ENCODE peak calls at places on chromosome 11, in seven cellular contexts. One of them, this sample, is unnamed.

GRCh38 chr11:111718436-111719325 is 47.5 kb downstream of the PPP2R1B start:
- DNase-seq in IMR-90: peak
- DNase-seq in mesenchymal stem cell: peak
- DNase-seq in H1: no peak
- DNase-seq in neuronal stem cell: no peak
- DNase-seq in mesendoderm: no peak
- DNase-seq in trophoblast cell: no peak
- DNase-seq in this sample: no peak

GRCh38 chr11:73372371-73372993 is 3.7 kb upstream of the RELT start:
- DNase-seq in H1: no peak
- DNase-seq in trophoblast cell: no peak
- DNase-seq in mesendoderm: peak
- DNase-seq in neuronal stem cell: no peak
- DNase-seq in IMR-90: no peak
- DNase-seq in mesenchymal stem cell: peak
- DNase-seq in this sample: peak

GRCh38 chr11:63888170-63889086 is 28.5 kb downstream of the RCOR2 start:
- DNase-seq in trophoblast cell: peak
- DNase-seq in mesendoderm: peak
- DNase-seq in neuronal stem cell: no peak
- DNase-seq in IMR-90: peak
- DNase-seq in mesenchymal stem cell: peak
- DNase-seq in H1: no peak
- DNase-seq in this sample: peak

GRCh38 chr11:118342503-118343161 is at the start of gene CD3D:
- DNase-seq in neuronal stem cell: no peak
- DNase-seq in IMR-90: no peak
- DNase-seq in mesendoderm: peak
- DNase-seq in mesenchymal stem cell: no peak
- DNase-seq in H1: no peak
- DNase-seq in trophoblast cell: no peak
- DNase-seq in this sample: no peak

GRCh38 chr11:126109941-126110731 is 47.5 kb upstream of the CDON start:
- DNase-seq in IMR-90: peak
- DNase-seq in H1: no peak
- DNase-seq in mesenchymal stem cell: peak
- DNase-seq in neuronal stem cell: no peak
- DNase-seq in trophoblast cell: no peak
- DNase-seq in mesendoderm: no peak
- DNase-seq in this sample: no peak

GRCh38 chr11:94973099-94973968 is at the start of the genes CWC15 and KDM4D:
- DNase-seq in mesenchymal stem cell: peak
- DNase-seq in IMR-90: peak
- DNase-seq in trophoblast cell: peak
- DNase-seq in H1: peak
- DNase-seq in neuronal stem cell: peak
- DNase-seq in mesendoderm: peak
- DNase-seq in this sample: peak

GRCh38 chr11:123251656-123252344 is 56.8 kb upstream of the CLMP start:
- DNase-seq in H1: no peak
- DNase-seq in IMR-90: peak
- DNase-seq in mesendoderm: no peak
- DNase-seq in trophoblast cell: peak
- DNase-seq in mesenchymal stem cell: no peak
- DNase-seq in neuronal stem cell: no peak
- DNase-seq in this sample: no peak

GRCh38 chr11:44622190-44622650 is 56.8 kb downstream of the CD82 start:
- DNase-seq in mesenchymal stem cell: no peak
- DNase-seq in mesendoderm: no peak
- DNase-seq in IMR-90: no peak
- DNase-seq in trophoblast cell: no peak
- DNase-seq in neuronal stem cell: no peak
- DNase-seq in H1: no peak
- DNase-seq in this sample: peak

GRCh38 chr11:9858822-9859221 is 194.9 kb downstream of the SWAP70 start:
- DNase-seq in mesendoderm: peak
- DNase-seq in trophoblast cell: no peak
- DNase-seq in IMR-90: peak
- DNase-seq in H1: no peak
- DNase-seq in neuronal stem cell: no peak
- DNase-seq in mesenchymal stem cell: peak
- DNase-seq in this sample: no peak

GRCh38 chr11:122656631-122657101 is 1.1 kb downstream of the UBASH3B start:
- DNase-seq in H1: no peak
- DNase-seq in neuronal stem cell: peak
- DNase-seq in IMR-90: peak
- DNase-seq in trophoblast cell: no peak
- DNase-seq in mesenchymal stem cell: peak
- DNase-seq in mesendoderm: peak
- DNase-seq in this sample: peak

GRCh38 chr11:118918128-118918685 is 7.5 kb downstream of the BCL9L start:
- DNase-seq in mesendoderm: peak
- DNase-seq in IMR-90: peak
- DNase-seq in neuronal stem cell: no peak
- DNase-seq in trophoblast cell: peak
- DNase-seq in H1: no peak
- DNase-seq in mesenchymal stem cell: peak
- DNase-seq in this sample: peak

GRCh38 chr11:96198466-96198808 is 144.6 kb downstream of the MAML2 start:
- DNase-seq in mesendoderm: no peak
- DNase-seq in H1: no peak
- DNase-seq in IMR-90: no peak
- DNase-seq in mesenchymal stem cell: no peak
- DNase-seq in trophoblast cell: no peak
- DNase-seq in neuronal stem cell: no peak
- DNase-seq in this sample: no peak

GRCh38 chr11:44622721-44623258 is 57.3 kb downstream of the CD82 start:
- DNase-seq in mesendoderm: no peak
- DNase-seq in mesenchymal stem cell: no peak
- DNase-seq in H1: no peak
- DNase-seq in IMR-90: no peak
- DNase-seq in neuronal stem cell: no peak
- DNase-seq in trophoblast cell: no peak
- DNase-seq in this sample: peak

GRCh38 chr11:67311051-67311555 is 7.8 kb downstream of the SSH3 start:
- DNase-seq in IMR-90: no peak
- DNase-seq in neuronal stem cell: no peak
- DNase-seq in H1: no peak
- DNase-seq in mesenchymal stem cell: no peak
- DNase-seq in mesendoderm: no peak
- DNase-seq in trophoblast cell: no peak
- DNase-seq in this sample: no peak

GRCh38 chr11:67310246-67311050 is 7.1 kb downstream of the SSH3 start:
- DNase-seq in mesendoderm: no peak
- DNase-seq in IMR-90: no peak
- DNase-seq in trophoblast cell: no peak
- DNase-seq in mesenchymal stem cell: no peak
- DNase-seq in H1: no peak
- DNase-seq in neuronal stem cell: no peak
- DNase-seq in this sample: no peak

GRCh38 chr11:67313125-67313890 is 10.0 kb downstream of the SSH3 start:
- DNase-seq in mesendoderm: no peak
- DNase-seq in IMR-90: no peak
- DNase-seq in neuronal stem cell: no peak
- DNase-seq in trophoblast cell: no peak
- DNase-seq in H1: no peak
- DNase-seq in mesenchymal stem cell: no peak
- DNase-seq in this sample: no peak

GRCh38 chr11:67312187-67313021 is 9.1 kb downstream of the SSH3 start:
- DNase-seq in neuronal stem cell: no peak
- DNase-seq in trophoblast cell: peak
- DNase-seq in mesenchymal stem cell: no peak
- DNase-seq in H1: no peak
- DNase-seq in mesendoderm: no peak
- DNase-seq in IMR-90: no peak
- DNase-seq in this sample: no peak

GRCh38 chr11:67311556-67312082 is 8.3 kb downstream of the SSH3 start:
- DNase-seq in trophoblast cell: no peak
- DNase-seq in IMR-90: no peak
- DNase-seq in H1: no peak
- DNase-seq in mesenchymal stem cell: no peak
- DNase-seq in mesendoderm: no peak
- DNase-seq in neuronal stem cell: no peak
- DNase-seq in this sample: no peak
- H3K4ac ChIP-seq in trophoblast cell: no peak
- H3K4ac ChIP-seq in IMR-90: no peak
- H3K4ac ChIP-seq in H1: no peak
- H3K4ac ChIP-seq in mesenchymal stem cell: no peak
- H3K4ac ChIP-seq in mesendoderm: no peak
- H3K4ac ChIP-seq in neuronal stem cell: no peak
- H3K4ac ChIP-seq in this sample: no peak

DNA sequence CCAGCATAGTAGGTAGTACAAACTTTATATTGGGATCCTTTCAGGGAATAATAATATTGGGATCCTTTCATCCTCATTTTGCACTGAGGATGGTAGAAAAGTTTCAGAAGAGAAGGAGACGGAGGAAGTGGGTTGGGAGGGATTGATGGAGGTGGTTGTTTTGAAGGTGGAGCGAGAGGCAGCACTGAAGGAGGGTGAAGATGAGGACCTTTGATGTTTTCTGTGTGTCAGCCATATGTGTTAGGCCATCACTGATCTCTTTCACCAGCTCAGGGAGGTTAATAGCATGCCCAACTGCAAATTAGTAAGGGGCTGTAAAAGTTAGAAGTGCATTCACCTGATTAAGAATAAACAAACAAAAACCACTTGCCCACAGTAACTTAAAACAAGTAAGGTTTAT is 275.5 kb upstream of the B3GAT1 start:
- DNase-seq in H1: no peak
- DNase-seq in trophoblast cell: no peak
- DNase-seq in IMR-90: no peak
- DNase-seq in neuronal stem cell: no peak
- DNase-seq in mesendoderm: no peak
- DNase-seq in mesenchymal stem cell: no peak
- DNase-seq in this sample: no peak
- H4K8ac ChIP-seq in H1: no peak
- H4K8ac ChIP-seq in trophoblast cell: no peak
- H4K8ac ChIP-seq in IMR-90: no peak
- H4K8ac ChIP-seq in neuronal stem cell: no peak
- H4K8ac ChIP-seq in mesendoderm: no peak
- H4K8ac ChIP-seq in mesenchymal stem cell: no peak
- H4K8ac ChIP-seq in this sample: no peak

GRCh38 chr11:11143849-11144248 is 209.2 kb downstream of the CSNK2A3 start:
- DNase-seq in trophoblast cell: no peak
- DNase-seq in neuronal stem cell: no peak
- DNase-seq in mesenchymal stem cell: no peak
- DNase-seq in mesendoderm: no peak
- DNase-seq in IMR-90: no peak
- DNase-seq in H1: no peak
- DNase-seq in this sample: no peak
- H3K4ac ChIP-seq in trophoblast cell: no peak
- H3K4ac ChIP-seq in neuronal stem cell: no peak
- H3K4ac ChIP-seq in mesenchymal stem cell: no peak
- H3K4ac ChIP-seq in mesendoderm: no peak
- H3K4ac ChIP-seq in IMR-90: no peak
- H3K4ac ChIP-seq in H1: no peak
- H3K4ac ChIP-seq in this sample: no peak

GRCh38 chr11:58893899-58894298 is 45.4 kb upstream of the GLYATL1 start:
- DNase-seq in trophoblast cell: no peak
- DNase-seq in H1: no peak
- DNase-seq in neuronal stem cell: no peak
- DNase-seq in mesenchymal stem cell: no peak
- DNase-seq in mesendoderm: no peak
- DNase-seq in IMR-90: no peak
- DNase-seq in this sample: no peak
- H4K8ac ChIP-seq in trophoblast cell: no peak
- H4K8ac ChIP-seq in H1: no peak
- H4K8ac ChIP-seq in neuronal stem cell: no peak
- H4K8ac ChIP-seq in mesenchymal stem cell: no peak
- H4K8ac ChIP-seq in mesendoderm: no peak
- H4K8ac ChIP-seq in IMR-90: no peak
- H4K8ac ChIP-seq in this sample: no peak

GRCh38 chr11:19502691-19503253 is 209.9 kb upstream of the NAV2 start:
- DNase-seq in H1: no peak
- DNase-seq in trophoblast cell: no peak
- DNase-seq in mesenchymal stem cell: no peak
- DNase-seq in mesendoderm: no peak
- DNase-seq in neuronal stem cell: no peak
- DNase-seq in IMR-90: no peak
- DNase-seq in this sample: no peak
- H3K4ac ChIP-seq in H1: no peak
- H3K4ac ChIP-seq in trophoblast cell: no peak
- H3K4ac ChIP-seq in mesenchymal stem cell: no peak
- H3K4ac ChIP-seq in mesendoderm: no peak
- H3K4ac ChIP-seq in neuronal stem cell: no peak
- H3K4ac ChIP-seq in IMR-90: no peak
- H3K4ac ChIP-seq in this sample: no peak

GRCh38 chr11:68904458-68904847 is 762 bp downstream of the IGHMBP2 start:
- DNase-seq in mesenchymal stem cell: no peak
- DNase-seq in neuronal stem cell: peak
- DNase-seq in mesendoderm: no peak
- DNase-seq in trophoblast cell: peak
- DNase-seq in IMR-90: no peak
- DNase-seq in H1: no peak
- DNase-seq in this sample: no peak
- H4K8ac ChIP-seq in mesenchymal stem cell: peak
- H4K8ac ChIP-seq in neuronal stem cell: peak
- H4K8ac ChIP-seq in mesendoderm: no peak
- H4K8ac ChIP-seq in trophoblast cell: peak
- H4K8ac ChIP-seq in IMR-90: peak
- H4K8ac ChIP-seq in H1: peak
- H4K8ac ChIP-seq in this sample: no peak